ENCODE peak calls at places on chromosomes 12 and 14, in four cellular contexts. P is A549; V is NCI-H748 treated with DMSO at 0.1 percent for 48 hours; K is stimulated activated CD4-positive, alpha-beta T cell treated with anti-CD3 and anti-CD28 coated beads, Interleukin-4, amount 100 ng/mL, for 1 hour. F is an unnamed sample.

GRCh38 chr12:53051058-53051880 is 1.4 kb downstream of the TNS2 start:
- DNase-seq in V (no peak), K (no peak), P (no peak), F (peak; percentile 61)

GRCh38 chr12:52360106-52360662 is 7.1 kb downstream of the KRT85 start:
- DNase-seq in V (no peak), K (no peak), P (no peak), F (no peak)

GRCh38 chr14:96902004-96902403 is 104.8 kb downstream of the VRK1 start:
- DNase-seq in V (no peak), K (no peak), P (no peak), F (no peak)

GRCh38 chr14:69716483-69717187 is 50.3 kb upstream of the SRSF5 start:
- DNase-seq in K (no peak), V (no peak), P (no peak), F (peak; percentile 34)

GRCh38 chr14:105281354-105282097 is 19.3 kb downstream of the BRF1 start:
- DNase-seq in K (no peak), P (peak; percentile 62), V (peak; percentile 36), F (peak; percentile 83)

GRCh38 chr14:75724414-75725204 is 63.6 kb downstream of the TTLL5 start:
- DNase-seq in V (no peak), K (no peak), P (no peak), F (no peak)

GRCh38 chr12:124740691-124741137 is 123.0 kb downstream of the SCARB1 start:
- DNase-seq in V (no peak), P (no peak), K (peak; percentile 26), F (peak; percentile 79)

GRCh38 chr14:102991376-102991775 is 66.0 kb downstream of the CDC42BPB start:
- DNase-seq in P (no peak), V (no peak), K (no peak), F (no peak)

GRCh38 chr12:125208942-125209341 is 143.7 kb downstream of the AACS start:
- DNase-seq in K (no peak), V (no peak), P (no peak), F (no peak)

GRCh38 chr12:50271724-50272247 is 11.5 kb downstream of the LIMA1 start:
- DNase-seq in P (no peak), V (no peak), K (no peak), F (no peak)

GRCh38 chr12:62703011-62703380 is 232.0 kb downstream of the PPM1H start:
- DNase-seq in P (no peak), V (no peak), K (no peak), F (no peak)

GRCh38 chr14:55921516-55921915 is 196.7 kb upstream of the PELI2 start:
- DNase-seq in P (no peak), V (no peak), K (no peak), F (peak; percentile 11)

GRCh38 chr12:117845271-117845904 is 123.4 kb downstream of the KSR2 start:
- DNase-seq in P (no peak), V (no peak), K (no peak), F (no peak)

GRCh38 chr14:56487761-56488160 is 91.8 kb upstream of the TMEM260 start:
- DNase-seq in V (no peak), P (no peak), K (no peak), F (no peak)

GRCh38 chr12:116955382-116956021 is 44.8 kb downstream of the FBXW8 start:
- DNase-seq in P (peak; percentile 25), K (no peak), V (no peak), F (peak; percentile 67)

GRCh38 chr12:68468036-68468435 is 135.9 kb upstream of the MDM1 start:
- DNase-seq in K (no peak), P (no peak), V (no peak), F (no peak)

GRCh38 chr12:43284441-43284840 is 267.6 kb downstream of the ADAMTS20 start:
- DNase-seq in V (no peak), K (no peak), P (no peak), F (no peak)

GRCh38 chr12:77064891-77065360 is 443 bp downstream of the E2F7 start:
- DNase-seq in V (peak; percentile 64), K (peak; percentile 20), P (peak; percentile 58), F (peak; percentile 88)